ENCODE peak calls at places on chromosomes 6 and 20, in ten cellular contexts. U, J, T, K, B, M, W, X, F and O are unnamed samples.

GRCh38 chr6:134175532-134176282 is 123.3 kb upstream of the SLC2A12 start:
- DNase-seq in B (peak), J (peak), X (peak), K (peak), F (no peak), W (peak), M (peak), U (no peak), T (peak), O (no peak)

GRCh38 chr6:167800549-167800948 is 26.2 kb upstream of the AFDN start:
- DNase-seq in W (no peak), K (no peak), B (no peak), F (no peak), X (no peak), T (no peak), J (no peak), U (no peak), M (no peak), O (no peak)

GRCh38 chr6:154474636-154475428 is 35.7 kb downstream of the CNKSR3 start:
- DNase-seq in J (no peak), X (peak), F (no peak), W (no peak), K (no peak), U (no peak), M (no peak), T (peak), B (peak), O (no peak)

GRCh38 chr6:48101277-48101676 is 9.7 kb downstream of the PTCHD4 start:
- DNase-seq in J (no peak), U (no peak), F (peak), X (no peak), M (no peak), T (peak), B (peak), W (no peak), K (no peak), O (no peak)

GRCh38 chr6:64932486-64932885 is 774.5 kb downstream of the EYS start:
- DNase-seq in B (no peak), W (no peak), U (no peak), K (no peak), F (no peak), T (no peak), M (no peak), X (no peak), J (no peak), O (no peak)

GRCh38 chr6:38501931-38502330 is 137.8 kb downstream of the BTBD9 start:
- DNase-seq in F (no peak), K (no peak), J (no peak), W (no peak), B (no peak), M (no peak), T (no peak), U (no peak), X (no peak), O (no peak)

GRCh38 chr6:28542440-28543293 is 17.0 kb downstream of the GPX5 start:
- DNase-seq in T (peak), B (peak), F (peak), M (peak), K (peak), X (peak), U (no peak), J (peak), W (peak), O (peak)

GRCh38 chr6:137813308-137813707 is 53.8 kb upstream of the TNFAIP3 start:
- DNase-seq in K (no peak), T (no peak), F (no peak), B (peak), M (no peak), W (no peak), J (no peak), U (no peak), X (no peak), O (no peak)

GRCh38 chr20:32790751-32791057 is 28.5 kb downstream of the DNMT3B start:
- DNase-seq in B (no peak), K (no peak), M (no peak), X (no peak), W (no peak), F (no peak), U (no peak), T (no peak), J (no peak), O (no peak)

GRCh38 chr20:32495217-32495565 is 89.9 kb downstream of the NOL4L start:
- DNase-seq in T (no peak), J (no peak), U (no peak), W (no peak), F (no peak), M (peak), X (peak), K (no peak), B (no peak), O (no peak)

GRCh38 chr6:36289281-36290018 is 19.6 kb downstream of the PNPLA1 start:
- DNase-seq in B (no peak), M (peak), K (peak), U (no peak), X (no peak), F (no peak), W (no peak), T (no peak), J (no peak), O (peak)

GRCh38 chr6:103002282-103002681 is 1608.8 kb downstream of the GRIK2 start:
- DNase-seq in F (no peak), X (no peak), T (no peak), K (no peak), B (peak), W (no peak), M (no peak), J (no peak), U (no peak), O (no peak)

GRCh38 chr20:44211177-44212039 is 837 bp upstream of the OSER1 start:
- DNase-seq in K (peak), M (no peak), J (no peak), U (no peak), B (no peak), T (peak), W (no peak), X (peak), F (no peak), O (no peak)

GRCh38 chr6:25054469-25054868 is 118.7 kb upstream of the RIPOR2 start:
- DNase-seq in U (no peak), W (no peak), B (peak), T (peak), X (peak), J (no peak), F (no peak), M (no peak), K (no peak), O (no peak)

GRCh38 chr20:62728028-62728780 is 19.6 kb downstream of the NTSR1 start:
- DNase-seq in U (no peak), K (no peak), T (no peak), W (no peak), J (no peak), F (no peak), M (no peak), B (no peak), X (no peak), O (no peak)

GRCh38 chr6:11493979-11494378 is 43.6 kb upstream of the TMEM170B start:
- DNase-seq in T (peak), M (no peak), U (no peak), X (no peak), F (no peak), W (no peak), J (no peak), K (peak), B (no peak), O (no peak)

GRCh38 chr6:11218077-11218392 is 14.4 kb downstream of the NEDD9 start:
- DNase-seq in W (no peak), T (no peak), B (no peak), J (no peak), K (no peak), F (no peak), U (no peak), X (no peak), M (no peak), O (no peak)

GRCh38 chr6:76275746-76276145 is 203.3 kb upstream of the IMPG1 start:
- DNase-seq in W (no peak), F (no peak), U (no peak), J (no peak), M (peak), T (no peak), K (no peak), B (peak), X (no peak), O (peak)

GRCh38 chr6:109036588-109037320 is 57.9 kb downstream of the SESN1 start:
- DNase-seq in B (no peak), U (no peak), W (no peak), F (no peak), M (no peak), J (no peak), T (no peak), K (no peak), X (no peak), O (no peak)
- H3K4me3 ChIP-seq in B (no peak), U (no peak), W (no peak), F (no peak), M (no peak), J (no peak), T (no peak), K (no peak), X (no peak), O (no peak)

GRCh38 chr20:16243470-16243869 is 329.8 kb downstream of the KIF16B start:
- DNase-seq in B (no peak), K (no peak), W (no peak), M (no peak), U (no peak), T (no peak), X (no peak), J (no peak), F (no peak), O (no peak)
- H3K4me3 ChIP-seq in B (no peak), K (no peak), W (no peak), M (no peak), U (no peak), T (no peak), X (no peak), J (no peak), F (no peak), O (no peak)

GRCh38 chr6:3228791-3229565 is 1.5 kb upstream of the TUBB2B start:
- DNase-seq in W (no peak), J (no peak), X (no peak), U (no peak), K (no peak), M (peak), T (no peak), B (no peak), F (peak), O (no peak)
- H3K4me3 ChIP-seq in W (no peak), J (peak), X (peak), U (peak), K (no peak), M (peak), T (peak), B (peak), F (peak), O (peak)

GRCh38 chr6:2876210-2877056 is 26.7 kb downstream of the SERPINB9 start:
- DNase-seq in T (peak), B (peak), K (peak), U (no peak), M (peak), X (peak), J (peak), W (peak), F (no peak), O (no peak)
- H3K4me3 ChIP-seq in T (peak), B (no peak), K (peak), U (peak), M (peak), X (no peak), J (peak), W (peak), F (peak), O (peak)

DNA sequence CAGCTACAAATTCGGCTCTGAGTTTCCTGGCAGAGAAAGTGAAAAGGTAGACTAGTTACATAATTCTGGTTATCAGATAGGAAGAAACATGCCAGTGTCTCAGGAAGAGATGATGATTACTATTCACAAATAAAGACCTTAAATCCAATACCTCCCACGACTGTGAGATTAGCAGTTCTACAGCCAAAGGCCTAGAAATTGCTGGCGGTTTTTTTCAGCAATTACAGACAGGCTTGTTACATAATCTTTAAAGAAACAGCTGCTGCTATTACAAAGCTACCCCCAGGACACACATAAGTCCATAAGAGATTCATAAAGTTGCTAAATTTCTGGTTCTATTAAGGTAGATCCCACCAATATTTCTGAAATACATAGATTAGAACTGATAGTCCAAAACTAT is 40.2 kb downstream of the PIGU start:
- DNase-seq in W (no peak), M (no peak), F (no peak), B (no peak), X (peak), T (no peak), J (no peak), K (no peak), U (no peak), O (no peak)
- H3K4me3 ChIP-seq in W (no peak), M (no peak), F (no peak), B (no peak), X (no peak), T (no peak), J (no peak), K (no peak), U (no peak), O (no peak)

GRCh38 chr6:56714982-56715456 is 72.3 kb upstream of the DST start:
- DNase-seq in T (peak), K (no peak), W (no peak), U (no peak), J (no peak), M (no peak), F (no peak), B (peak), X (peak), O (no peak)
- H3K4me3 ChIP-seq in T (no peak), K (no peak), W (no peak), U (no peak), J (no peak), M (no peak), F (no peak), B (peak), X (no peak), O (no peak)